ENCODE peak calls at places on chromosomes 7 and 10, in nine cellular contexts. One of them, this sample, is unnamed.

GRCh38 chr7:151174246-151175046 is 7.0 kb upstream of the GBX1 start:
- DNase-seq in IMR-90: peak; percentile 11
- DNase-seq in body of pancreas: peak; percentile 42
- DNase-seq in HCT116: no peak
- DNase-seq in transverse colon: no peak
- DNase-seq in breast epithelium: no peak
- DNase-seq in Peyer's patch: no peak
- DNase-seq in gastrocnemius medialis: no peak
- DNase-seq in esophagus squamous epithelium: no peak
- DNase-seq in this sample: no peak

GRCh38 chr7:138607216-138608126 is 93.7 kb downstream of the SVOPL start:
- DNase-seq in IMR-90: no peak
- DNase-seq in body of pancreas: no peak
- DNase-seq in HCT116: no peak
- DNase-seq in transverse colon: no peak
- DNase-seq in breast epithelium: no peak
- DNase-seq in Peyer's patch: no peak
- DNase-seq in gastrocnemius medialis: no peak
- DNase-seq in esophagus squamous epithelium: no peak
- DNase-seq in this sample: no peak

GRCh38 chr7:157551325-157552070 is 214.7 kb downstream of the DNAJB6 start:
- DNase-seq in IMR-90: no peak
- DNase-seq in body of pancreas: no peak
- DNase-seq in HCT116: no peak
- DNase-seq in transverse colon: no peak
- DNase-seq in breast epithelium: no peak
- DNase-seq in Peyer's patch: no peak
- DNase-seq in gastrocnemius medialis: no peak
- DNase-seq in esophagus squamous epithelium: no peak
- DNase-seq in this sample: no peak

GRCh38 chr10:68756246-68756645 is 35.2 kb downstream of the CCAR1 start:
- DNase-seq in IMR-90: no peak
- DNase-seq in body of pancreas: no peak
- DNase-seq in HCT116: no peak
- DNase-seq in transverse colon: no peak
- DNase-seq in breast epithelium: no peak
- DNase-seq in Peyer's patch: no peak
- DNase-seq in gastrocnemius medialis: no peak
- DNase-seq in esophagus squamous epithelium: no peak
- DNase-seq in this sample: no peak

GRCh38 chr7:114085592-114086490 is 167.0 kb upstream of the PPP1R3A start:
- DNase-seq in IMR-90: peak; percentile 61
- DNase-seq in body of pancreas: peak; percentile 95
- DNase-seq in HCT116: peak; percentile 64
- DNase-seq in transverse colon: peak; percentile 90
- DNase-seq in breast epithelium: peak; percentile 63
- DNase-seq in Peyer's patch: no peak
- DNase-seq in gastrocnemius medialis: peak; percentile 95
- DNase-seq in esophagus squamous epithelium: no peak
- DNase-seq in this sample: no peak

GRCh38 chr10:102675887-102676616 is 31.8 kb downstream of the TRIM8 start:
- DNase-seq in IMR-90: peak; percentile 98
- DNase-seq in body of pancreas: peak; percentile 68
- DNase-seq in HCT116: no peak
- DNase-seq in transverse colon: no peak
- DNase-seq in breast epithelium: no peak
- DNase-seq in Peyer's patch: peak; percentile 64
- DNase-seq in gastrocnemius medialis: no peak
- DNase-seq in esophagus squamous epithelium: no peak
- DNase-seq in this sample: no peak

GRCh38 chr10:118692911-118693310 is 61.9 kb downstream of the CACUL1 start:
- DNase-seq in IMR-90: peak; percentile 94
- DNase-seq in body of pancreas: no peak
- DNase-seq in HCT116: no peak
- DNase-seq in transverse colon: no peak
- DNase-seq in breast epithelium: no peak
- DNase-seq in Peyer's patch: no peak
- DNase-seq in gastrocnemius medialis: no peak
- DNase-seq in esophagus squamous epithelium: no peak
- DNase-seq in this sample: peak; percentile 31

GRCh38 chr10:16950686-16951681 is 133.8 kb upstream of the RSU1 start:
- DNase-seq in IMR-90: peak; percentile 66
- DNase-seq in body of pancreas: no peak
- DNase-seq in HCT116: peak; percentile 4
- DNase-seq in transverse colon: no peak
- DNase-seq in breast epithelium: no peak
- DNase-seq in Peyer's patch: no peak
- DNase-seq in gastrocnemius medialis: no peak
- DNase-seq in esophagus squamous epithelium: no peak
- DNase-seq in this sample: peak; percentile 30

GRCh38 chr10:99406149-99406548 is 24.3 kb downstream of the GOT1 start:
- DNase-seq in IMR-90: no peak
- DNase-seq in body of pancreas: no peak
- DNase-seq in HCT116: no peak
- DNase-seq in transverse colon: no peak
- DNase-seq in breast epithelium: no peak
- DNase-seq in Peyer's patch: no peak
- DNase-seq in gastrocnemius medialis: no peak
- DNase-seq in esophagus squamous epithelium: no peak
- DNase-seq in this sample: no peak

GRCh38 chr10:16891375-16892313 is 74.4 kb upstream of the RSU1 start:
- DNase-seq in IMR-90: peak; percentile 82
- DNase-seq in body of pancreas: peak; percentile 51
- DNase-seq in HCT116: peak; percentile 92
- DNase-seq in transverse colon: peak; percentile 47
- DNase-seq in breast epithelium: peak; percentile 45
- DNase-seq in Peyer's patch: peak; percentile 54
- DNase-seq in gastrocnemius medialis: peak; percentile 43
- DNase-seq in esophagus squamous epithelium: no peak
- DNase-seq in this sample: no peak

GRCh38 chr10:66405566-66405965 is 520.3 kb upstream of the LRRTM3 start:
- DNase-seq in IMR-90: no peak
- DNase-seq in body of pancreas: no peak
- DNase-seq in HCT116: no peak
- DNase-seq in transverse colon: no peak
- DNase-seq in breast epithelium: no peak
- DNase-seq in Peyer's patch: no peak
- DNase-seq in gastrocnemius medialis: no peak
- DNase-seq in esophagus squamous epithelium: no peak
- DNase-seq in this sample: no peak

GRCh38 chr7:100889761-100890639 is 485 bp upstream of the UFSP1 start:
- DNase-seq in IMR-90: peak; percentile 90
- DNase-seq in body of pancreas: peak; percentile 94
- DNase-seq in HCT116: peak; percentile 80
- DNase-seq in transverse colon: peak; percentile 95
- DNase-seq in breast epithelium: peak; percentile 91
- DNase-seq in Peyer's patch: peak; percentile 91
- DNase-seq in gastrocnemius medialis: peak; percentile 92
- DNase-seq in esophagus squamous epithelium: peak; percentile 73
- DNase-seq in this sample: peak; percentile 96

GRCh38 chr7:100888529-100888987 is 957 bp downstream of the UFSP1 start:
- DNase-seq in IMR-90: no peak
- DNase-seq in body of pancreas: no peak
- DNase-seq in HCT116: no peak
- DNase-seq in transverse colon: no peak
- DNase-seq in breast epithelium: no peak
- DNase-seq in Peyer's patch: no peak
- DNase-seq in gastrocnemius medialis: no peak
- DNase-seq in esophagus squamous epithelium: no peak
- DNase-seq in this sample: no peak

GRCh38 chr7:100890640-100891521 is 1.4 kb upstream of the UFSP1 start:
- DNase-seq in IMR-90: no peak
- DNase-seq in body of pancreas: no peak
- DNase-seq in HCT116: no peak
- DNase-seq in transverse colon: no peak
- DNase-seq in breast epithelium: no peak
- DNase-seq in Peyer's patch: no peak
- DNase-seq in gastrocnemius medialis: no peak
- DNase-seq in esophagus squamous epithelium: no peak
- DNase-seq in this sample: no peak

GRCh38 chr7:100887955-100888481 is 1.5 kb downstream of the UFSP1 start:
- DNase-seq in IMR-90: no peak
- DNase-seq in body of pancreas: no peak
- DNase-seq in HCT116: no peak
- DNase-seq in transverse colon: no peak
- DNase-seq in breast epithelium: no peak
- DNase-seq in Peyer's patch: no peak
- DNase-seq in gastrocnemius medialis: no peak
- DNase-seq in esophagus squamous epithelium: no peak
- DNase-seq in this sample: no peak

DNA sequence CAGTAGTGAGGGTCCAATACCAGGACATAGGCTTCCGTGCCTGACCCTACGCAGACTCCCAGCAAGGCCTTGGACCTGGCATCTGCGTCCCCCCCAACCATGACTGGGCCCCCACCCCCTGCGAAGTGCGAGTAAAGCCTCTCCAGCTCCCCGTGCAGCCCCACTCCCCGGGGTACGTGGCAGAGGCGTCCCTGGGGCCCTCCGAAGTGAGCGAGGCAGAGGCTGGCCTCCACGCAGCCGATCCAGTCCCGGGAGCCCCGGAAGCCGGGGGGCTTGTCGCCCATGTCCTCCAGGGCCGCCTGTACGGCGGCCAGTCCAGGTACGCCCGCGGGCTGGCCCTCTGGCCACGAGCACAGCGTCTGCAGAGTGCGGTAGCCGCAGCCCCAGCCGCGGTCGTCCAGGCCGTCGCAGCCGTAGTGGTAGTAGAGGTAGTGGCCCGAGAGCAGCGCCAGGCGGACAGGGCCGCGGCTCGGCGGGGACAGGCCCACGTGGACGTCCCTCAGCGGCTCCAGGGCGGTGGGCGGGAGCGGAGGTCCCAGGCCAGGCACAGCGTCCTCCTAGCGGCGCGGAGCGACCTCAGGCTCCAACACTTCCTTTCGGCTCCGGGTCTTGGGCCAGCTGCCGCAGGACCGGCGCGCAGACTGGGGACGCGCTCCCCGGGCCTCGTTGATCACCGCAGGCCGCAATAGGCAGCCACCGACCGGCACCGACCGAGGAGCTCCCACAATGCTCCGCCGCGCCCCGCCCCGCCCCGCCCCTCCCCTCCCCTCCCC is at the start of gene UFSP1:
- DNase-seq in IMR-90: no peak
- DNase-seq in body of pancreas: peak; percentile 59
- DNase-seq in HCT116: peak; percentile 21
- DNase-seq in transverse colon: no peak
- DNase-seq in breast epithelium: no peak
- DNase-seq in Peyer's patch: no peak
- DNase-seq in gastrocnemius medialis: peak; percentile 46
- DNase-seq in esophagus squamous epithelium: no peak
- DNase-seq in this sample: no peak
- TF ChIP-seq POLR2A in IMR-90: peak; percentile 46
- TF ChIP-seq POLR2A in body of pancreas: peak; percentile 65
- TF ChIP-seq POLR2A in HCT116: peak; percentile 46
- TF ChIP-seq POLR2A in transverse colon: no peak
- TF ChIP-seq POLR2A in breast epithelium: no peak
- TF ChIP-seq POLR2A in Peyer's patch: no peak
- TF ChIP-seq POLR2A in gastrocnemius medialis: no peak
- TF ChIP-seq POLR2A in esophagus squamous epithelium: no peak
- TF ChIP-seq POLR2A in this sample: no peak

GRCh38 chr10:83863283-83863966 is 275.9 kb upstream of the GHITM start:
- DNase-seq in IMR-90: no peak
- DNase-seq in body of pancreas: no peak
- DNase-seq in HCT116: no peak
- DNase-seq in transverse colon: no peak
- DNase-seq in breast epithelium: no peak
- DNase-seq in Peyer's patch: no peak
- DNase-seq in gastrocnemius medialis: no peak
- DNase-seq in esophagus squamous epithelium: no peak
- DNase-seq in this sample: no peak
- TF ChIP-seq POLR2A in IMR-90: no peak
- TF ChIP-seq POLR2A in body of pancreas: no peak
- TF ChIP-seq POLR2A in HCT116: no peak
- TF ChIP-seq POLR2A in transverse colon: no peak
- TF ChIP-seq POLR2A in breast epithelium: no peak
- TF ChIP-seq POLR2A in Peyer's patch: no peak
- TF ChIP-seq POLR2A in gastrocnemius medialis: no peak
- TF ChIP-seq POLR2A in esophagus squamous epithelium: no peak
- TF ChIP-seq POLR2A in this sample: no peak

GRCh38 chr10:11454958-11455566 is 156.4 kb downstream of the USP6NL start:
- DNase-seq in IMR-90: no peak
- DNase-seq in body of pancreas: no peak
- DNase-seq in HCT116: no peak
- DNase-seq in transverse colon: no peak
- DNase-seq in breast epithelium: no peak
- DNase-seq in Peyer's patch: no peak
- DNase-seq in gastrocnemius medialis: no peak
- DNase-seq in esophagus squamous epithelium: no peak
- DNase-seq in this sample: no peak

GRCh38 chr10:11462071-11462470 is 149.4 kb downstream of the USP6NL start:
- DNase-seq in IMR-90: no peak
- DNase-seq in body of pancreas: no peak
- DNase-seq in HCT116: no peak
- DNase-seq in transverse colon: no peak
- DNase-seq in breast epithelium: no peak
- DNase-seq in Peyer's patch: no peak
- DNase-seq in gastrocnemius medialis: no peak
- DNase-seq in esophagus squamous epithelium: no peak
- DNase-seq in this sample: no peak

GRCh38 chr10:11454160-11454559 is 157.3 kb downstream of the USP6NL start:
- DNase-seq in IMR-90: no peak
- DNase-seq in body of pancreas: no peak
- DNase-seq in HCT116: no peak
- DNase-seq in transverse colon: no peak
- DNase-seq in breast epithelium: no peak
- DNase-seq in Peyer's patch: no peak
- DNase-seq in gastrocnemius medialis: no peak
- DNase-seq in esophagus squamous epithelium: no peak
- DNase-seq in this sample: no peak

GRCh38 chr10:11451640-11452260 is 159.7 kb downstream of the USP6NL start:
- DNase-seq in IMR-90: no peak
- DNase-seq in body of pancreas: no peak
- DNase-seq in HCT116: no peak
- DNase-seq in transverse colon: no peak
- DNase-seq in breast epithelium: no peak
- DNase-seq in Peyer's patch: no peak
- DNase-seq in gastrocnemius medialis: no peak
- DNase-seq in esophagus squamous epithelium: no peak
- DNase-seq in this sample: no peak

DNA sequence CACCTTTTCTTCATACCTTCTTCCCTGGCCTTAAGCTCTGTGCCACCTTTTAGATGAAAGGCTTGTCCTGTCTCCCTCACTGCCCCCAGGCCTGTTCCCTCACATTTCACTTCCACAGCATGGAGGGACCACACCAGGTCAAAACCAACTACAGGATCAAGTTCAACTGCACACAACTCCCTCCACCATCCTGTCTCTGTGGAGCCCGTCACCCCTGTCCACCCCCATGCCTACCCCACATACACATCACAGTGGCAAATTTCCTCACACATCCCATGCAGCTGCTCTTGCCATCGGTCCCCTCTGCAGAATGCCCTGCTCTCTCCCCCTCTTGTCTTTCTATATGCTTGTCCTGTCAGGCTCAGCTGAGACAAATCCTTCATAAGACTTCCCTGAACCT is 154.1 kb downstream of the USP6NL start:
- DNase-seq in IMR-90: no peak
- DNase-seq in body of pancreas: no peak
- DNase-seq in HCT116: no peak
- DNase-seq in transverse colon: no peak
- DNase-seq in breast epithelium: no peak
- DNase-seq in Peyer's patch: no peak
- DNase-seq in gastrocnemius medialis: no peak
- DNase-seq in esophagus squamous epithelium: no peak
- DNase-seq in this sample: no peak
- TF ChIP-seq POLR2A in IMR-90: no peak
- TF ChIP-seq POLR2A in body of pancreas: no peak
- TF ChIP-seq POLR2A in HCT116: no peak
- TF ChIP-seq POLR2A in transverse colon: no peak
- TF ChIP-seq POLR2A in breast epithelium: no peak
- TF ChIP-seq POLR2A in Peyer's patch: no peak
- TF ChIP-seq POLR2A in gastrocnemius medialis: no peak
- TF ChIP-seq POLR2A in esophagus squamous epithelium: no peak
- TF ChIP-seq POLR2A in this sample: no peak

GRCh38 chr7:50281680-50282445 is 22.7 kb upstream of the IKZF1 start:
- DNase-seq in IMR-90: no peak
- DNase-seq in body of pancreas: peak; percentile 31
- DNase-seq in HCT116: no peak
- DNase-seq in transverse colon: no peak
- DNase-seq in breast epithelium: no peak
- DNase-seq in Peyer's patch: no peak
- DNase-seq in gastrocnemius medialis: no peak
- DNase-seq in esophagus squamous epithelium: no peak
- DNase-seq in this sample: no peak
- TF ChIP-seq POLR2A in IMR-90: no peak
- TF ChIP-seq POLR2A in body of pancreas: no peak
- TF ChIP-seq POLR2A in HCT116: no peak
- TF ChIP-seq POLR2A in transverse colon: no peak
- TF ChIP-seq POLR2A in breast epithelium: no peak
- TF ChIP-seq POLR2A in Peyer's patch: no peak
- TF ChIP-seq POLR2A in gastrocnemius medialis: no peak
- TF ChIP-seq POLR2A in esophagus squamous epithelium: no peak
- TF ChIP-seq POLR2A in this sample: no peak